ENCODE peak calls at places on chromosomes 12 and 14, in seven cellular contexts. M is PC-3, S is adrenal gland, O is mammary epithelial cell, A is HCT116, Q is H9, C is upper lobe of right lung. J is an unnamed sample.

GRCh38 chr12:70560671-70561070 is 76.6 kb downstream of the PTPRB start:
- DNase-seq in M (peak; percentile 72), S (no peak), O (no peak), A (peak; percentile 33), Q (no peak), C (no peak), J (no peak)

GRCh38 chr12:79358716-79359341 is 331.9 kb downstream of the PAWR start:
- DNase-seq in M (no peak), S (no peak), O (peak; percentile 6), A (no peak), Q (no peak), C (no peak), J (no peak)

GRCh38 chr14:68965261-68965761 is 13.8 kb downstream of the ACTN1 start:
- DNase-seq in M (peak; percentile 56), S (no peak), O (peak; percentile 74), A (no peak), Q (no peak), C (no peak), J (no peak)

GRCh38 chr14:54627718-54628345 is 60.9 kb downstream of the SAMD4A start:
- DNase-seq in M (no peak), S (peak; percentile 29), O (no peak), A (no peak), Q (no peak), C (no peak), J (no peak)

GRCh38 chr12:25200703-25201102 is 5.7 kb downstream of the ETFRF1 start:
- DNase-seq in M (no peak), S (no peak), O (peak; percentile 43), A (no peak), Q (no peak), C (no peak), J (no peak)

GRCh38 chr14:52044791-52045522 is 23.9 kb downstream of the NID2 start:
- DNase-seq in M (peak; percentile 90), S (peak; percentile 64), O (peak; percentile 60), A (no peak), Q (no peak), C (no peak), J (peak; percentile 29)

GRCh38 chr12:64560395-64561301 is 49.6 kb upstream of the RASSF3 start:
- DNase-seq in M (peak; percentile 89), S (peak; percentile 35), O (peak; percentile 77), A (peak; percentile 8), Q (peak; percentile 61), C (no peak), J (peak; percentile 56)

GRCh38 chr12:108269224-108269623 is 69.9 kb downstream of the CMKLR1 start:
- DNase-seq in M (no peak), S (no peak), O (no peak), A (no peak), Q (no peak), C (no peak), J (no peak)

DNA sequence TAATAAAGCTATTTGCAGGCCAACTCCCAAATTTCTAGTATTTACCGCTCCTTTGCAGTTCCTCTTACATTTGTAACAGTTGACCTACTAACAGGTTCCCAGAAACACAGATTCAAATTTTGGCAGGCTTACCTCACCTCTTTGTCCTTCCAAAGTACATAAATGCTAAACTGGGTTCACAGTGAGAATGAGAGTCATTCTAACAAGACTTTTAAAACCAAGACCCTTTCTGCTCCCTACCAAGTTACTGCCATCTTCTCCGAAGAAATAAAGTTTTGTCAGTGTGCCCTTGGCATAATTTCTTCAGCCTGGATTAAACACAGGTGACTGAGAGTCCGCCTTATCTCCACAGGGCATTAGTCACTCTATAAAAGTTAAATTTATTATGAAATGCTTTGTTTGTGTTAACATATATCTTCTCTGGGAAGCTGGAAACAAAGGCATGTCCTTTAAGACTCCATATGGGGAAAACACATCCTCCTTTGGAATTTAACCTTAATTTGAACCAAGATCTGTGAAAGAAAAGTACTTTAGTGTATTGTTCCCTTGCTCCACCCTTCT is 28.2 kb downstream of the FOXA1 start:
- DNase-seq in M (peak; percentile 98), S (no peak), O (peak; percentile 50), A (no peak), Q (no peak), C (no peak), J (no peak)
- H3K27ac ChIP-seq in M (peak overlapping the region; percentile 91), S (no peak overlapping the region), O (no peak overlapping the region), A (no peak overlapping the region), Q (peak overlapping the region; percentile 20), C (peak overlapping the region; percentile 18), J (no peak overlapping the region)

GRCh38 chr12:89504560-89505346 is 19.8 kb downstream of the GALNT4 start:
- DNase-seq in M (peak; percentile 57), S (no peak), O (no peak), A (no peak), Q (no peak), C (no peak), J (no peak)
- TF ChIP-seq CTCF in M (peak; percentile 43), S (no peak), O (no peak), A (no peak), Q (no peak), C (no peak), J (no peak)

DNA sequence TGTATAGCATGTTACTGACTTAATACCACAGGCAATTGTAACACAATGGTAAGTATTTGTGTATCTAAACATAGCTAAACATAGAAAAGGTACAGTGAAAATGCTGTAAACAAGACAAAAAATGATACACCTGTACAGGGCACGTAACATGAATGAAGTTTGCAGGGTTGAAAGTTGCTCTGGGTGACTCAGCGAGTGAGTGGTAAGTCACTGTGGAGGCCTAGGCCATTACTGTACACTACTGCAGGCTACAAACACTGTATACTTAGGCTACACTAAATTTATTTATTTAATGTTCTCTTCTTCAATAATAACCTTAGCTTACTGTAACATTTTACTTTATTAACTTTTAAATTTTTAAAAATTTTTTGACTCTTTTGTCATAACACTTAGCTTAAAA is 158.4 kb downstream of the IPO8 start:
- DNase-seq in M (peak; percentile 22), S (no peak), O (peak; percentile 5), A (no peak), Q (no peak), C (no peak), J (no peak)
- H3K27ac ChIP-seq in M (no peak overlapping the region), S (no peak overlapping the region), O (no peak overlapping the region), A (no peak overlapping the region), Q (no peak overlapping the region), C (no peak overlapping the region), J (no peak overlapping the region)

GRCh38 chr14:106691601-106692291 is 1165.4 kb downstream of the TMEM121 start:
- DNase-seq in M (no peak), S (peak; percentile 14), O (no peak), A (no peak), Q (no peak), C (peak; percentile 67), J (no peak)

GRCh38 chr14:106690333-106690891 is 1164.0 kb downstream of the TMEM121 start:
- DNase-seq in M (no peak), S (no peak), O (no peak), A (no peak), Q (no peak), C (no peak), J (no peak)

GRCh38 chr14:106694638-106695393 is 1168.4 kb downstream of the TMEM121 start:
- DNase-seq in M (no peak), S (peak; percentile 11), O (peak; percentile 2), A (no peak), Q (no peak), C (no peak), J (peak; percentile 20)
- TF ChIP-seq CTCF in M (no peak), S (no peak), O (no peak), A (no peak), Q (no peak), C (peak; percentile 28), J (no peak)

DNA sequence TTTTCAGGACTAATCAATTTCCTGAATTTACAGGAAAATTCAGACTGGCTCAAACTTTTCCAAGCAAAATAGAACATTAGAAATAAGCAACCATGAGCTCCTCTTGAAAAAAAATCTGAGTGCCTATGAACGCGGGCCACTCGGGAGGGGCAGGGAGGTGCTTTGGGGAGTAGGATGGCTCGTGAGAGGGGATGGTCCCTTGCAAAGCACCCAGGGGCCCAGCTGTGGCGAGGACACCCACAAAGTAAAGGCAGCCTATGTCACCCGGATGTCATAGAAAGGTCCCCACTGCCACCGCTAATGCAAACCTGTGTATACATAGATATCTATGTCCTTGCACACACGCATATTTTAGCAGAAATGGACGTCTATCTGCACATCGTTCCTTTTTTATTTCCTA is 309.9 kb downstream of the ADGRD1 start:
- DNase-seq in M (no peak), S (no peak), O (no peak), A (no peak), Q (no peak), C (no peak), J (no peak)
- H3K27ac ChIP-seq in M (no peak overlapping the region), S (no peak overlapping the region), O (no peak overlapping the region), A (no peak overlapping the region), Q (no peak overlapping the region), C (no peak overlapping the region), J (no peak overlapping the region)

DNA sequence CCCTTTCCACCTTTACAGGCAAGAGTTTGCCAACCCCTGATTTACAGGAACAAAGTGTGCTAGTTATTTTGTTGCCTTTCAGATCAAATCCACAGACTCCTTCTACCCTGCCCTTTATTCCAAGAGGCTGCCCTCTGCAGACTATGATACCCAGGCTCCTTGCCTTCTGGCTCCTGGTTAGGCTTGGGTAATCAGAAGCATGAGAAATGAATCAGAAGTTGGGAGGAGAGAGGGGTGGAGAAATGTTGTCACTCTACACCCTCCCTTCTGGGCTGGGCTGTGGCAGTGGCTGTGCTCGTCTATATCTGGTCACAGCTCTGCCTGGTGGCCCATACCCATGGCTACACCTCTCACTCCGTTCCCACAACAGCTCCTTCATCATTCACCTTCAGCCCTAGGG is 204.6 kb upstream of the PLXNC1 start:
- DNase-seq in M (peak; percentile 51), S (peak; percentile 71), O (peak; percentile 41), A (peak; percentile 3), Q (no peak), C (no peak), J (peak; percentile 20)
- TF ChIP-seq CTCF in M (no peak), S (peak; percentile 36), O (no peak), A (no peak), Q (no peak), C (no peak), J (no peak)

DNA sequence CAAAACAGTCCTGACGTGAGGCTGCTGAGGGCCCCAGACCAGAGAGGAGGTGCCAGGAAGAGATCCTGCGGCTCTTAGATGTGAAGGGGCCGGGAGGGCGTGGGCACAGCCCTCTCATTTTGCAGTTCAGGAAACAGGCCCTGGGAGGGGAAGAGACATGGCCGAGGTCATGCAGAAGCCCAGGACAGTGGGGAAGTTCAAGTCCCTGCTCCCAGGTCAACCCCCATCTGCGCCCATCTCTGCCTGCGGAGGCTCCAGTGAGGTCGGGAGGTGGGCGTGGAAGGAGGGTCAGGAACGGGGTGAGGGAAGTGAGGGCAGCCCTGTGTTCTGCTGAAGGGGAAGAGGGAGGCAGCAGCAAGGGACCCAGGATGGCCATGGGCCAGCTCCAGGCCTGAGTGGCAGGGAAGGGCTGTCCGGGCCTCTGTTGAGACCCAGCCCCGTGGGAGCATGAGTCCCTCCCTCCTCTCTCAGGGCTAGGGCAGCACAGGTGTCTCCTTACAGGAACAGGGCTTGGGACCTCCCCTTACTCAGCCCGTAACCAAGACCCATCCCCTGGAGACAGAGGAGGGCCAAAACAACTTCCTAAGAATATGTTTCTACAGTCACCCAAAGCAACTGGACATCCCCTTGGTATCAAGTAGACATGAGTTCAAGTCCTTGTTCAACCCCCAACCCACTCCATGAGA is 90.8 kb downstream of the LGMN start:
- DNase-seq in M (no peak), S (peak; percentile 60), O (no peak), A (no peak), Q (no peak), C (peak; percentile 89), J (no peak)
- H3K27ac ChIP-seq in M (no peak overlapping the region), S (no peak overlapping the region), O (no peak overlapping the region), A (no peak overlapping the region), Q (no peak overlapping the region), C (peak overlapping the region; percentile 60), J (no peak overlapping the region)

J was measured in RWPE1.